ENCODE peak calls at places on chromosomes 11 and 22, in four cellular contexts. Q is HL-60, Y is Calu3, T is DND-41. P is an unnamed sample.

GRCh38 chr11:132535830-132536229 is 996.5 kb downstream of the OPCML start:
- DNase-seq in Q (no peak), Y (no peak), T (no peak), P (no peak)

GRCh38 chr11:1283906-1284305 is 25.5 kb downstream of the TOLLIP start:
- DNase-seq in Q (no peak), Y (no peak), T (no peak), P (no peak)

GRCh38 chr22:40302149-40302548 is 44.2 kb upstream of the ADSL start:
- DNase-seq in Q (no peak), Y (no peak), T (no peak), P (no peak)

GRCh38 chr22:45572444-45572843 is 69.8 kb downstream of the FBLN1 start:
- DNase-seq in Q (no peak), Y (peak), T (no peak), P (no peak)

GRCh38 chr11:111440416-111441205 is 61.5 kb upstream of the POU2AF1 start:
- DNase-seq in Q (no peak), Y (no peak), T (no peak), P (no peak)

GRCh38 chr11:69486773-69487266 is 5.4 kb downstream of the LINC01488 start:
- DNase-seq in Q (no peak), Y (no peak), T (no peak), P (no peak)

GRCh38 chr22:17578129-17578754 is 14.9 kb downstream of the SLC25A18 start:
- DNase-seq in Q (no peak), Y (no peak), T (no peak), P (no peak)

GRCh38 chr22:38733329-38734202 is 22.2 kb downstream of the SUN2 start:
- DNase-seq in Q (peak), Y (peak), T (peak), P (peak)

GRCh38 chr11:114180301-114181055 is 115.7 kb upstream of the NNMT start:
- DNase-seq in Q (no peak), Y (peak), T (no peak), P (no peak)

GRCh38 chr11:70502677-70503076 is 104.3 kb downstream of the CTTN start:
- DNase-seq in Q (no peak), Y (no peak), T (no peak), P (no peak)

GRCh38 chr11:69449320-69450063 is 32.0 kb upstream of the LINC01488 start:
- DNase-seq in Q (no peak), Y (peak), T (no peak), P (no peak)

GRCh38 chr11:26045082-26045481 is 286.8 kb upstream of the ANO3 start:
- DNase-seq in Q (no peak), Y (no peak), T (no peak), P (no peak)

GRCh38 chr11:118238947-118239346 is 13.2 kb downstream of the MPZL3 start:
- DNase-seq in Q (peak), Y (no peak), T (no peak), P (no peak)

GRCh38 chr11:15883349-15883961 is 472.9 kb downstream of the SOX6 start:
- DNase-seq in Q (no peak), Y (no peak), T (no peak), P (no peak)

GRCh38 chr11:71250512-71251158 is 1.7 kb downstream of the SHANK2 start:
- DNase-seq in Q (no peak), Y (no peak), T (no peak), P (no peak)

GRCh38 chr11:113796663-113797259 is 17.2 kb downstream of the CLDN25 start:
- DNase-seq in Q (peak), Y (peak), T (peak), P (peak)

GRCh38 chr11:60757231-60757800 is 649 bp downstream of the MS4A15 start:
- DNase-seq in Q (no peak), Y (no peak), T (no peak), P (no peak)

GRCh38 chr11:110859998-110860397 is 147.8 kb upstream of the ARHGAP20 start:
- DNase-seq in Q (no peak), Y (no peak), T (no peak), P (no peak)

GRCh38 chr11:116615211-116615865 is 157.4 kb downstream of the BUD13 start:
- DNase-seq in Q (no peak), Y (no peak), T (no peak), P (no peak)

GRCh38 chr11:43145653-43146052 is 166.1 kb upstream of the API5 start:
- DNase-seq in Q (no peak), Y (no peak), T (no peak), P (peak)

GRCh38 chr11:112961146-112961668 is at the start of gene NCAM1:
- DNase-seq in Q (peak), Y (peak), T (peak), P (peak)

GRCh38 chr11:126701555-126701897 is 299.0 kb downstream of the KIRREL3 start:
- DNase-seq in Q (no peak), Y (no peak), T (no peak), P (no peak)

GRCh38 chr11:46808804-46809431 is 37.2 kb downstream of the CKAP5 start:
- DNase-seq in Q (peak), Y (no peak), T (no peak), P (no peak)

GRCh38 chr11:109940816-109941215 is 152.4 kb upstream of the ZC3H12C start:
- DNase-seq in Q (no peak), Y (peak), T (no peak), P (no peak)

GRCh38 chr22:32333141-32333768 is 24.4 kb upstream of the RFPL3 start:
- DNase-seq in Q (no peak), Y (no peak), T (no peak), P (no peak)

GRCh38 chr22:50267591-50268390 is 2.4 kb downstream of the MAPK11 start:
- DNase-seq in Q (no peak), Y (no peak), T (no peak), P (peak)

GRCh38 chr11:130383363-130384168 is 44.8 kb downstream of the ADAMTS8 start:
- DNase-seq in Q (peak), Y (peak), T (peak), P (no peak)

GRCh38 chr11:76459299-76459698 is 14.5 kb downstream of the EMSY start:
- DNase-seq in Q (no peak), Y (no peak), T (no peak), P (no peak)
- TF ChIP-seq CTCF in Q (peak), Y (no peak), T (peak), P (peak)

DNA sequence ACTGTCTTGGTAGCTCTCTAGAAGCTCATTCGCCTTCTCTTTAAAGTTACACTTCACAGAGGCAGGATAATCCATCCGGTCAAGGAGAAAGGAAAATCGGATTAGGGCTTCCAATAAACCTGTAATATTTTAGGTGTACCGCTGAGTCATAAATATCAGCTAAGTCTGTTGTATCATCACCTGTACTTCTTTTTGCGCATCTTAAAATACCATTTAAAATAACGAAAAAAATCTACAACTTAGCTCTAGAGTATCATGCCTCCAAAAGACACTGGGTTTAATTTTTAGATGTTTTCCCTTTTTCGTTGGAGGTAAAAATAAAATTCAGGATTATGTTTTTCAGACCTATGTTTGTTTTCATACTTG is 41.5 kb upstream of the INCENP start:
- DNase-seq in Q (no peak), Y (no peak), T (no peak), P (no peak)
- TF ChIP-seq CTCF in Q (no peak), Y (no peak), T (no peak), P (no peak)

GRCh38 chr11:95850137-95850536 is 59.8 kb downstream of the CEP57 start:
- DNase-seq in Q (no peak), Y (no peak), T (no peak), P (no peak)

GRCh38 chr11:95853138-95853537 is 62.8 kb downstream of the CEP57 start:
- DNase-seq in Q (no peak), Y (no peak), T (no peak), P (no peak)

GRCh38 chr11:95845168-95845567 is 54.9 kb downstream of the CEP57 start:
- DNase-seq in Q (no peak), Y (no peak), T (no peak), P (no peak)

GRCh38 chr11:95853862-95854261 is 63.6 kb downstream of the CEP57 start:
- DNase-seq in Q (no peak), Y (no peak), T (no peak), P (no peak)

GRCh38 chr11:95849087-95849825 is 59.0 kb downstream of the CEP57 start:
- DNase-seq in Q (peak), Y (peak), T (peak), P (peak)
- TF ChIP-seq CTCF in Q (no peak), Y (no peak), T (peak), P (peak)

GRCh38 chr11:65008873-65009272 is 5.1 kb upstream of the ARL2 start:
- DNase-seq in Q (no peak), Y (no peak), T (no peak), P (no peak)

GRCh38 chr11:65013692-65014145 is 241 bp upstream of the ARL2 start:
- DNase-seq in Q (peak), Y (peak), T (peak), P (peak)

GRCh38 chr11:65016705-65017104 is 2.7 kb downstream of the ARL2 start:
- DNase-seq in Q (no peak), Y (no peak), T (no peak), P (no peak)

GRCh38 chr11:65014146-65014960 is at the start of gene ARL2:
- DNase-seq in Q (peak), Y (no peak), T (peak), P (peak)

DNA sequence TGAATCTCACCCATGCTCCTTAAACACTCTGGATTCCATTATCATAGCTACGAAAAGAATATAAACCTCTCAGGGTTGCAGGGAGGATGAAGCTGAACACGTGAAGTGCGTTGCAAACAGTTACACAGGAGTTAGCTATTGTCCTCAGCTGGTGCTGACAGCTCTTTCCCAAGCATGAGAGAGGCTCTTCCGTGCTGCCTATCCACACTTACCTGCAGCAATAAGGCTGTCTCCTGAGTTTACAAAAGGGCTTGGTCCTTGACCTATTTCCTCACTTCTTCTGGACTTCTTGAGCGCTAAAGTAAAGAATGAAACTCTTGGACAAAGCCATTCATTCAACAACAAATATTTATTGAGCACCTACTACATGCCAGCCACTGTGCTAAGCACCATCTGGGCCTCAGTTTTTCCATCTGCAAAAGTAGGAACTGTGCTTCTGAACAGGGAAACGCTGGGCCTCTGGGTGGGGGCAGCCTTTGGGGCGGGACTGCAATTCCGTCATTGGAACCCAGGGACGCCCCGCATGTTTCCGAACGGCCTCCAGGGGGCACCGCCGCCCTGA is 749 bp upstream of the ARL2 start:
- DNase-seq in Q (peak), Y (peak), T (peak), P (peak)
- TF ChIP-seq CTCF in Q (peak), Y (no peak), T (peak), P (peak)